ENCODE peak calls at places on chromosomes 3 and 15, in six cellular contexts. R is globus pallidus; I is neural crest cell; M is NT2/D1; T is activated gamma-delta T cell treated with anti-CD3 and anti-CD28 coated beads, Interleukin-2, amount 50 U/mL, for 16 hours; P is NCI-H1092. Z is an unnamed sample.

GRCh38 chr3:152285509-152285908 is 16.8 kb downstream of the MBNL1 start:
- DNase-seq in R (no peak), I (no peak), M (no peak), T (no peak), P (no peak), Z (no peak)

GRCh38 chr3:197224034-197224444 is 74.4 kb downstream of the DLG1 start:
- DNase-seq in R (peak), I (no peak), M (peak), T (no peak), P (peak), Z (peak)

GRCh38 chr3:99879275-99879674 is 61.6 kb downstream of the CMSS1 start:
- DNase-seq in R (no peak), I (no peak), M (no peak), T (no peak), P (no peak), Z (no peak)

GRCh38 chr15:44719293-44719999 is 8.1 kb downstream of the B2M start:
- DNase-seq in R (no peak), I (no peak), M (no peak), T (no peak), P (no peak), Z (no peak)

GRCh38 chr3:157274644-157275137 is 114.7 kb upstream of the CCNL1 start:
- DNase-seq in R (peak), I (no peak), M (peak), T (no peak), P (no peak), Z (no peak)

GRCh38 chr3:85572426-85572825 is 613.6 kb downstream of the CADM2 start:
- DNase-seq in R (no peak), I (no peak), M (no peak), T (no peak), P (no peak), Z (no peak)

GRCh38 chr15:51310064-51310463 is 28.3 kb downstream of the CYP19A1 start:
- DNase-seq in R (no peak), I (no peak), M (no peak), T (no peak), P (no peak), Z (no peak)

GRCh38 chr15:75073197-75073596 is 49.8 kb downstream of the PPCDC start:
- DNase-seq in R (peak), I (no peak), M (no peak), T (no peak), P (no peak), Z (no peak)

GRCh38 chr3:11662392-11662990 is 18.8 kb upstream of the VGLL4 start:
- DNase-seq in R (no peak), I (no peak), M (no peak), T (no peak), P (no peak), Z (no peak)

GRCh38 chr15:56390739-56391267 is 25.6 kb downstream of the TEX9 start:
- DNase-seq in R (no peak), I (no peak), M (no peak), T (no peak), P (no peak), Z (no peak)

GRCh38 chr3:134030382-134030753 is 643 bp upstream of the SLCO2A1 start:
- DNase-seq in R (no peak), I (no peak), M (no peak), T (no peak), P (peak), Z (peak)

GRCh38 chr3:189530822-189531221 is 100.4 kb upstream of the TP63 start:
- DNase-seq in R (no peak), I (no peak), M (no peak), T (no peak), P (no peak), Z (no peak)

GRCh38 chr15:65245096-65245849 is 34.0 kb upstream of the CILP start:
- DNase-seq in R (no peak), I (no peak), M (no peak), T (no peak), P (no peak), Z (no peak)

GRCh38 chr15:23073890-23074631 is 34.7 kb upstream of the TUBGCP5 start:
- DNase-seq in R (peak), I (no peak), M (no peak), T (no peak), P (peak), Z (peak)

GRCh38 chr3:40843851-40844548 is 319.2 kb downstream of the ZNF621 start:
- DNase-seq in R (no peak), I (no peak), M (no peak), T (no peak), P (no peak), Z (no peak)

GRCh38 chr3:94106268-94106667 is 43.4 kb downstream of the NSUN3 start:
- DNase-seq in R (no peak), I (no peak), M (no peak), T (no peak), P (no peak), Z (no peak)

GRCh38 chr15:47326506-47326905 is 390.8 kb upstream of the SEMA6D start:
- DNase-seq in R (no peak), I (no peak), M (no peak), T (no peak), P (no peak), Z (no peak)

GRCh38 chr3:24520941-24521305 is 26.3 kb upstream of the THRB start:
- DNase-seq in R (no peak), I (no peak), M (no peak), T (no peak), P (no peak), Z (no peak)

GRCh38 chr3:70519913-70520659 is 207.6 kb upstream of the MDFIC2 start:
- DNase-seq in R (no peak), I (no peak), M (no peak), T (no peak), P (no peak), Z (no peak)

GRCh38 chr3:69959581-69959980 is 40.0 kb upstream of the SAMMSON start:
- DNase-seq in R (no peak), I (no peak), M (no peak), T (no peak), P (no peak), Z (no peak)

GRCh38 chr3:157248590-157249425 is 88.9 kb upstream of the CCNL1 start:
- DNase-seq in R (peak), I (no peak), M (peak), T (no peak), P (no peak), Z (peak)

GRCh38 chr3:119240582-119241434 is at the start of gene B4GALT4:
- DNase-seq in R (peak), I (peak), M (peak), T (peak), P (peak), Z (peak)

GRCh38 chr3:112115806-112116383 is 17.2 kb downstream of the GCSAM start:
- DNase-seq in R (no peak), I (no peak), M (no peak), T (no peak), P (no peak), Z (no peak)

GRCh38 chr3:127085576-127085975 is 102.7 kb downstream of the PLXNA1 start:
- DNase-seq in R (no peak), I (no peak), M (no peak), T (no peak), P (no peak), Z (no peak)

GRCh38 chr3:196686436-196686835 is 25.6 kb downstream of the CEP19 start:
- DNase-seq in R (no peak), I (no peak), M (no peak), T (no peak), P (no peak), Z (no peak)

GRCh38 chr3:194158942-194159439 is 23.0 kb downstream of the HES1 start:
- DNase-seq in R (no peak), I (no peak), M (no peak), T (no peak), P (no peak), Z (no peak)

GRCh38 chr15:42068601-42069000 is 25.8 kb downstream of the PLA2G4D start:
- DNase-seq in R (no peak), I (no peak), M (no peak), T (no peak), P (no peak), Z (no peak)

GRCh38 chr15:88636039-88636438 is 2.8 kb upstream of the ISG20 start:
- DNase-seq in R (no peak), I (no peak), M (no peak), T (peak), P (no peak), Z (no peak)

Z was measured in DMS153.